ENCODE peak calls at places on chromosomes 1 and 21, in seven cellular contexts. R is anterior cingulate cortex; P is A673; D is MCF 10A; S is GM04504; C is stimulated activated CD8-positive, alpha-beta memory T cell treated with anti-CD3 and anti-CD28 coated beads, Interleukin-15, amount 100 ng/mL, for 1 hour; M is HFFc6. O is an unnamed sample.

GRCh38 chr1:51417496-51418383 is 87.4 kb upstream of the TTC39A start:
- DNase-seq in R (no peak), P (no peak), D (no peak), M (peak), C (no peak), S (no peak), O (no peak)

GRCh38 chr1:207298666-207299065 is 22.8 kb upstream of the CD55 start:
- DNase-seq in P (no peak), M (no peak), C (no peak), R (no peak), D (no peak), S (no peak), O (no peak)

GRCh38 chr1:174469687-174470086 is 21.9 kb downstream of the GPR52 start:
- DNase-seq in R (no peak), S (no peak), P (no peak), M (no peak), C (no peak), D (no peak), O (no peak)

GRCh38 chr1:7048395-7048794 is 263.1 kb downstream of the CAMTA1 start:
- DNase-seq in D (no peak), M (no peak), S (no peak), P (no peak), C (no peak), R (no peak), O (no peak)

GRCh38 chr1:174569240-174569639 is 121.5 kb downstream of the GPR52 start:
- DNase-seq in M (no peak), R (no peak), C (no peak), P (no peak), S (no peak), D (no peak), O (no peak)

GRCh38 chr1:168096296-168097165 is 40.2 kb downstream of the GPR161 start:
- DNase-seq in S (no peak), P (no peak), R (no peak), C (no peak), M (no peak), D (no peak), O (no peak)

GRCh38 chr1:82562448-82562847 is 761.7 kb downstream of the ADGRL2 start:
- DNase-seq in M (no peak), C (no peak), S (no peak), P (no peak), R (no peak), D (peak), O (no peak)

GRCh38 chr1:6587261-6588005 is 7.6 kb downstream of the ZBTB48 start:
- DNase-seq in S (no peak), C (no peak), D (peak), R (peak), P (no peak), M (no peak), O (no peak)

GRCh38 chr1:63821650-63822049 is 47.8 kb downstream of the ROR1 start:
- DNase-seq in R (no peak), P (peak), D (peak), M (no peak), S (no peak), C (no peak), O (no peak)

GRCh38 chr21:26966360-26966977 is 419 bp downstream of the ADAMTS5 start:
- DNase-seq in D (no peak), R (no peak), P (no peak), S (no peak), C (no peak), M (no peak), O (no peak)

GRCh38 chr1:33464552-33464951 is 7.9 kb upstream of the ZSCAN20 start:
- DNase-seq in P (no peak), D (no peak), S (no peak), R (no peak), C (no peak), M (no peak), O (no peak)

GRCh38 chr1:228824377-228824776 is 89.1 kb downstream of the RHOU start:
- DNase-seq in C (no peak), D (no peak), M (no peak), R (no peak), P (no peak), S (no peak), O (no peak)

GRCh38 chr1:182392045-182393028 is 747 bp upstream of the GLUL start:
- DNase-seq in S (peak), C (no peak), D (no peak), R (no peak), P (peak), M (no peak), O (peak)

GRCh38 chr21:32370971-32371766 is 21.6 kb downstream of the URB1 start:
- DNase-seq in D (no peak), C (no peak), R (no peak), M (no peak), P (no peak), S (no peak), O (no peak)

GRCh38 chr1:248045209-248045608 is 1.4 kb upstream of the OR2L3 start:
- DNase-seq in S (no peak), C (no peak), D (no peak), P (no peak), M (no peak), R (no peak), O (no peak)

GRCh38 chr1:72051538-72051937 is 230.8 kb downstream of the NEGR1 start:
- DNase-seq in R (no peak), P (no peak), M (no peak), C (no peak), D (peak), S (no peak), O (no peak)

GRCh38 chr1:154318386-154318785 is 2.5 kb upstream of the AQP10 start:
- DNase-seq in D (no peak), M (no peak), R (no peak), P (no peak), C (no peak), S (no peak), O (no peak)

GRCh38 chr1:40450491-40451237 is 388 bp downstream of the ZFP69B start:
- DNase-seq in S (peak), D (peak), R (peak), P (peak), M (peak), C (peak), O (peak)

O was measured in tibial nerve.